ENCODE peak calls at places on chromosomes 3 and 15, in five cellular contexts. U is SJSA1; I is activated effector memory CD4-positive, alpha-beta T cell treated with Interleukin-2 at 50 U/mL for 16 hours; W is RWPE2; Q is SW 1271. P is an unnamed sample.

GRCh38 chr3:146247906-146248305 is 3.0 kb downstream of the PLSCR4 start:
- DNase-seq in Q (no peak), I (no peak), U (no peak), W (no peak), P (no peak)

GRCh38 chr3:105827959-105828358 is 40.9 kb downstream of the CBLB start:
- DNase-seq in U (peak), I (no peak), W (no peak), Q (no peak), P (no peak)

GRCh38 chr3:127796751-127797150 is 25.6 kb downstream of the MGLL start:
- DNase-seq in W (no peak), Q (no peak), U (no peak), I (no peak), P (no peak)

GRCh38 chr3:133117342-133117741 is 79.2 kb downstream of the TMEM108 start:
- DNase-seq in Q (no peak), U (no peak), I (no peak), W (no peak), P (no peak)

GRCh38 chr3:73624363-73625123 is at the start of gene PDZRN3:
- DNase-seq in Q (no peak), W (no peak), U (peak), I (no peak), P (no peak)

GRCh38 chr3:132071043-132071442 is 36.2 kb upstream of the CPNE4 start:
- DNase-seq in Q (no peak), I (no peak), W (no peak), U (no peak), P (no peak)

GRCh38 chr3:129625071-129625874 is 18.8 kb upstream of the PLXND1 start:
- DNase-seq in W (no peak), U (peak), Q (no peak), I (no peak), P (no peak)

GRCh38 chr15:35271371-35272043 is 186.4 kb upstream of the NANOGP8 start:
- DNase-seq in W (no peak), Q (no peak), U (no peak), I (no peak), P (no peak)

GRCh38 chr15:32657198-32657886 is 15.8 kb downstream of the SCG5 start:
- DNase-seq in Q (no peak), W (no peak), I (no peak), U (no peak), P (no peak)

GRCh38 chr3:181712190-181712504 is 422 bp downstream of the SOX2 start:
- DNase-seq in U (no peak), Q (no peak), I (no peak), W (no peak), P (no peak)